ENCODE peak calls at places on chromosomes 6 and 20, in eight cellular contexts. D is left ventricle myocardium inferior, Z is transverse colon, R is Calu3, J is HL-60, I is GM23338, W is brain microvascular endothelial cell, M is neural progenitor cell. B is an unnamed sample.
A peak's percentile ranks its signal among the peaks of the same experiment; 100 is the strongest.

GRCh38 chr6:134983823-134984222 is 33.9 kb upstream of the ALDH8A1 start:
- DNase-seq in D (no peak), Z (no peak), R (no peak), J (no peak), I (no peak), W (no peak), M (no peak), B (no peak)

GRCh38 chr20:9172908-9173307 is 104.0 kb downstream of the PLCB4 start:
- DNase-seq in D (no peak), Z (no peak), R (no peak), J (no peak), I (no peak), W (no peak), M (no peak), B (no peak)

GRCh38 chr20:57866250-57867106 is 156.7 kb upstream of the PMEPA1 start:
- DNase-seq in D (no peak), Z (no peak), R (no peak), J (no peak), I (no peak), W (no peak), M (no peak), B (no peak)

GRCh38 chr6:10882654-10883053 is 813 bp upstream of the GCM2 start:
- DNase-seq in D (no peak), Z (no peak), R (no peak), J (no peak), I (no peak), W (no peak), M (peak; percentile 54), B (no peak)

GRCh38 chr6:125507987-125508655 is 206.4 kb upstream of the HDDC2 start:
- DNase-seq in D (no peak), Z (peak; percentile 12), R (no peak), J (no peak), I (no peak), W (peak; percentile 66), M (no peak), B (no peak)

GRCh38 chr20:19212524-19213502 is at the start of gene SLC24A3:
- DNase-seq in D (peak; percentile 70), Z (peak; percentile 71), R (peak; percentile 47), J (no peak), I (peak; percentile 77), W (no peak), M (peak; percentile 91), B (peak; percentile 52)

GRCh38 chr6:151716446-151717047 is 90.9 kb upstream of the ESR1 start:
- DNase-seq in D (no peak), Z (no peak), R (no peak), J (no peak), I (peak; percentile 57), W (peak; percentile 22), M (no peak), B (no peak)

GRCh38 chr6:2103644-2104523 is 141.5 kb downstream of the GMDS start:
- DNase-seq in D (no peak), Z (no peak), R (no peak), J (no peak), I (no peak), W (peak; percentile 25), M (no peak), B (peak; percentile 59)

GRCh38 chr20:25277941-25278521 is 30.1 kb downstream of the PYGB start:
- DNase-seq in D (peak; percentile 14), Z (peak; percentile 63), R (no peak), J (no peak), I (no peak), W (no peak), M (no peak), B (no peak)

GRCh38 chr6:156107514-156108150 is 652.0 kb upstream of the NOX3 start:
- DNase-seq in D (no peak), Z (no peak), R (no peak), J (no peak), I (no peak), W (no peak), M (peak; percentile 45), B (no peak)

GRCh38 chr6:150567823-150568383 is 31.8 kb upstream of the PLEKHG1 start:
- DNase-seq in D (peak; percentile 53), Z (no peak), R (no peak), J (no peak), I (no peak), W (no peak), M (no peak), B (no peak)

GRCh38 chr6:47092249-47092648 is 50.1 kb upstream of the ADGRF1 start:
- DNase-seq in D (no peak), Z (no peak), R (no peak), J (no peak), I (no peak), W (no peak), M (no peak), B (no peak)

GRCh38 chr6:47093169-47093568 is 51.0 kb upstream of the ADGRF1 start:
- DNase-seq in D (no peak), Z (peak; percentile 54), R (no peak), J (no peak), I (no peak), W (no peak), M (no peak), B (no peak)

GRCh38 chr6:47096233-47096887 is 54.2 kb upstream of the ADGRF1 start:
- DNase-seq in D (no peak), Z (no peak), R (no peak), J (no peak), I (no peak), W (no peak), M (no peak), B (no peak)

GRCh38 chr6:47097092-47097945 is 55.2 kb upstream of the ADGRF1 start:
- DNase-seq in D (peak; percentile 45), Z (peak; percentile 74), R (peak; percentile 78), J (peak; percentile 27), I (peak; percentile 88), W (peak; percentile 83), M (peak; percentile 76), B (peak; percentile 65)

DNA sequence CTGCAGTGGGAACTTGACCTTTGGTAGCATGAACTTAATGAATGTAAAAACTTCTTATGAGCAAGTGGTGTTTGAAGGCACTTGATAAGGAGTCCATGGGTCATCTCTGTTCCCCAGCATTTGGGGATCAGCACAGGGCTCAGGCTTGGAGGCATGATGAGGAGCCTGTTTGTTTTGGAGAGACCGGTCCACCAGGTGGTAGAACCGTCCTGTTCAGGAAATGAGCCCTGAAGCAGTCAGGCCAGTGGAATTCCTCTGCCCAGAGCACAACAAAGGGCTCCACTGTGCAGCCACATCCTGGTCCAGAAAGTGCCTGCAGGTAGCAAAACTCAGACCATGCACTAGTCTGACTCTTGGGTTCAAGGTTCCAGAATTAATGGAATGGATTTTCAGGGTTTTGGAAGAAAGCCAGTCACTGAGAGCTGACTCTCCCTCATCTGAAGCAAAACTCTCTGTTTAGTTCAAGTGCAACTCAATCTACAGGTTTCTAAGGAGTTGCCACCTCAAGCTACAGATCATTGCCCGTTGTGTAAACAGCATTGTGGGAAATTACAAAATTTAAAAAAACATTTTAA is 52.3 kb upstream of the ADGRF1 start:
- DNase-seq in D (no peak), Z (peak; percentile 24), R (peak; percentile 83), J (no peak), I (peak; percentile 32), W (no peak), M (no peak), B (no peak)
- TF ChIP-seq CTCF in D (no peak), Z (no peak), R (no peak), J (no peak), I (no peak), W (peak; percentile 37), M (no peak), B (no peak)

GRCh38 chr6:133631421-133631820 is 257.5 kb upstream of the TCF21 start:
- DNase-seq in D (no peak), Z (no peak), R (peak; percentile 6), J (no peak), I (no peak), W (peak; percentile 57), M (no peak), B (no peak)
- TF ChIP-seq CTCF in D (no peak), Z (no peak), R (no peak), J (no peak), I (no peak), W (peak; percentile 55), M (peak; percentile 6), B (no peak)

GRCh38 chr20:43922614-43923013 is 8.0 kb downstream of the TOX2 start:
- DNase-seq in D (no peak), Z (no peak), R (no peak), J (no peak), I (no peak), W (no peak), M (no peak), B (no peak)

GRCh38 chr20:43925215-43925614 is 10.6 kb downstream of the TOX2 start:
- DNase-seq in D (no peak), Z (no peak), R (no peak), J (no peak), I (no peak), W (no peak), M (no peak), B (peak; percentile 53)

GRCh38 chr20:43921227-43921780 is 6.7 kb downstream of the TOX2 start:
- DNase-seq in D (no peak), Z (no peak), R (no peak), J (no peak), I (no peak), W (no peak), M (no peak), B (no peak)

GRCh38 chr20:43923917-43924316 is 9.3 kb downstream of the TOX2 start:
- DNase-seq in D (no peak), Z (no peak), R (no peak), J (no peak), I (no peak), W (no peak), M (no peak), B (no peak)

GRCh38 chr20:43923322-43923721 is 8.7 kb downstream of the TOX2 start:
- DNase-seq in D (no peak), Z (no peak), R (no peak), J (no peak), I (no peak), W (no peak), M (no peak), B (no peak)
- TF ChIP-seq CTCF in D (no peak), Z (no peak), R (no peak), J (no peak), I (no peak), W (no peak), M (no peak), B (no peak)

GRCh38 chr6:162684033-162684432 is 43.5 kb downstream of the PRKN start:
- DNase-seq in D (no peak), Z (no peak), R (no peak), J (no peak), I (no peak), W (no peak), M (no peak), B (no peak)
- TF ChIP-seq CTCF in D (no peak), Z (no peak), R (no peak), J (no peak), I (no peak), W (no peak), M (no peak), B (no peak)